ENCODE peak calls at places on chromosomes 6 and 20, in six cellular contexts. A is AG09319, C is caudate nucleus, E is SK-N-SH, M is hepatocyte, N is neural crest cell. J is an unnamed sample.

GRCh38 chr6:169953686-169954085 is 202.3 kb downstream of the ERMARD start:
- DNase-seq in A (no peak), C (no peak), E (no peak), M (no peak), N (no peak), J (no peak)

GRCh38 chr6:79609225-79609595 is 21.9 kb upstream of the SH3BGRL2 start:
- DNase-seq in A (no peak), C (no peak), E (no peak), M (no peak), N (no peak), J (no peak)

GRCh38 chr6:78701407-78701806 is 165.9 kb upstream of the IRAK1BP1 start:
- DNase-seq in A (no peak), C (no peak), E (no peak), M (no peak), N (no peak), J (no peak)

GRCh38 chr6:164247106-164247505 is 832.6 kb downstream of the QKI start:
- DNase-seq in A (no peak), C (peak), E (no peak), M (no peak), N (no peak), J (no peak)

GRCh38 chr20:41046716-41047115 is 18.1 kb downstream of the TOP1 start:
- DNase-seq in A (no peak), C (no peak), E (no peak), M (no peak), N (no peak), J (no peak)

GRCh38 chr6:168419569-168419968 is 21.4 kb upstream of the SMOC2 start:
- DNase-seq in A (no peak), C (no peak), E (no peak), M (no peak), N (no peak), J (no peak)

GRCh38 chr6:28812778-28813569 is 110.8 kb downstream of the TRIM27 start:
- DNase-seq in A (no peak), C (no peak), E (no peak), M (no peak), N (no peak), J (no peak)

GRCh38 chr20:6489361-6490154 is 277.9 kb upstream of the BMP2 start:
- DNase-seq in A (no peak), C (no peak), E (no peak), M (peak), N (no peak), J (no peak)

GRCh38 chr6:142934190-142934589 is 10.8 kb downstream of the HIVEP2 start:
- DNase-seq in A (no peak), C (no peak), E (no peak), M (no peak), N (no peak), J (no peak)

GRCh38 chr6:154893927-154894326 is 101.2 kb upstream of the TIAM2 start:
- DNase-seq in A (no peak), C (no peak), E (no peak), M (no peak), N (no peak), J (no peak)

GRCh38 chr20:41956316-41957050 is 338.3 kb upstream of the CHD6 start:
- DNase-seq in A (no peak), C (no peak), E (peak), M (peak), N (no peak), J (peak)

GRCh38 chr6:42333622-42334021 is 116.0 kb upstream of the MRPS10 start:
- DNase-seq in A (no peak), C (no peak), E (no peak), M (no peak), N (no peak), J (no peak)

GRCh38 chr6:38012573-38012972 is 193.0 kb downstream of the ZFAND3 start:
- DNase-seq in A (no peak), C (no peak), E (peak), M (peak), N (peak), J (peak)

GRCh38 chr6:71480577-71480976 is 192.0 kb downstream of the OGFRL1 start:
- DNase-seq in A (no peak), C (no peak), E (no peak), M (no peak), N (no peak), J (no peak)

GRCh38 chr6:126826315-126826714 is 292.2 kb upstream of the RSPO3 start:
- DNase-seq in A (no peak), C (no peak), E (no peak), M (no peak), N (no peak), J (no peak)

GRCh38 chr6:137223370-137224131 is 4.4 kb upstream of the IFNGR1 start:
- DNase-seq in A (no peak), C (no peak), E (no peak), M (no peak), N (no peak), J (peak)

GRCh38 chr6:133610271-133610840 is 278.6 kb upstream of the TCF21 start:
- DNase-seq in A (no peak), C (no peak), E (no peak), M (no peak), N (no peak), J (no peak)

GRCh38 chr6:160163425-160163824 is 41.8 kb downstream of the SLC22A1 start:
- DNase-seq in A (no peak), C (no peak), E (no peak), M (no peak), N (no peak), J (no peak)

GRCh38 chr20:43393072-43393471 is 64.6 kb upstream of the SRSF6 start:
- DNase-seq in A (no peak), C (no peak), E (no peak), M (no peak), N (no peak), J (no peak)

GRCh38 chr6:82080767-82081166 is 166.8 kb downstream of the IBTK start:
- DNase-seq in A (no peak), C (no peak), E (no peak), M (no peak), N (no peak), J (no peak)